ENCODE peak calls at places on chromosome 14, in four cellular contexts. O is tibial nerve, B is sciatic nerve, W is dermis microvascular lymphatic vessel endothelial cell. J is an unnamed sample.

GRCh38 chr14:61470261-61470953 is 149.0 kb downstream of the PRKCH start:
- DNase-seq in W (peak), O (no peak), B (no peak), J (no peak)

GRCh38 chr14:57189070-57189469 is 79.6 kb downstream of the EXOC5 start:
- DNase-seq in W (no peak), O (no peak), B (no peak), J (no peak)

GRCh38 chr14:52996493-52996892 is 45.6 kb upstream of the FERMT2 start:
- DNase-seq in B (no peak), W (no peak), O (no peak), J (no peak)

GRCh38 chr14:76109087-76109880 is 42.4 kb upstream of the GPATCH2L start:
- DNase-seq in O (peak), W (no peak), B (no peak), J (no peak)

GRCh38 chr14:69786628-69787027 is 10.4 kb downstream of the SLC10A1 start:
- DNase-seq in W (no peak), B (no peak), O (no peak), J (no peak)

GRCh38 chr14:46902837-46903236 is 251.3 kb upstream of the RPL10L start:
- DNase-seq in O (no peak), W (no peak), B (no peak), J (no peak)

GRCh38 chr14:102498005-102498677 is 11.4 kb downstream of the ANKRD9 start:
- DNase-seq in W (no peak), B (no peak), O (no peak), J (no peak)

GRCh38 chr14:22689186-22689585 is 45.0 kb upstream of the OR6J1 start:
- DNase-seq in W (peak), O (no peak), B (no peak), J (no peak)

GRCh38 chr14:105069887-105070759 is 4.9 kb upstream of the GPR132 start:
- DNase-seq in W (no peak), B (peak), O (no peak), J (no peak)

GRCh38 chr14:74902941-74903705 is 19.9 kb downstream of the RPS6KL1 start:
- DNase-seq in W (no peak), O (no peak), B (no peak), J (no peak)

GRCh38 chr14:99757331-99758070 is 35.7 kb upstream of the EML1 start:
- DNase-seq in W (peak), O (no peak), B (peak), J (no peak)

GRCh38 chr14:92703516-92703915 is 44.9 kb downstream of the LGMN start:
- DNase-seq in O (no peak), W (no peak), B (peak), J (no peak)

GRCh38 chr14:105142651-105143450 is 25.7 kb downstream of the JAG2 start:
- DNase-seq in W (no peak), O (peak), B (no peak), J (no peak)

GRCh38 chr14:101761032-101761880 is at the start of gene PPP2R5C:
- DNase-seq in O (peak), B (peak), W (peak), J (peak)

GRCh38 chr14:50725761-50726160 is 57.7 kb upstream of the SAV1 start:
- DNase-seq in W (no peak), O (no peak), B (no peak), J (no peak)

GRCh38 chr14:65847065-65847847 is 434.7 kb downstream of the FUT8 start:
- DNase-seq in W (no peak), B (no peak), O (no peak), J (no peak)

GRCh38 chr14:36524874-36525745 is 5.1 kb upstream of the NKX2-1 start:
- DNase-seq in B (no peak), O (no peak), W (peak), J (no peak)

GRCh38 chr14:70032447-70032846 is 153.2 kb downstream of the SMOC1 start:
- DNase-seq in W (no peak), B (no peak), O (no peak), J (no peak)

GRCh38 chr14:104343690-104344640 is 205.6 kb downstream of the KIF26A start:
- DNase-seq in W (no peak), O (no peak), B (no peak), J (no peak)

GRCh38 chr14:99511421-99512109 is 30.4 kb downstream of the CCNK start:
- DNase-seq in W (no peak), B (peak), O (peak), J (no peak)

GRCh38 chr14:59217011-59217410 is 28.5 kb downstream of the DAAM1 start:
- DNase-seq in W (no peak), B (no peak), O (no peak), J (no peak)

GRCh38 chr14:102215522-102216250 is 76.0 kb downstream of the WDR20 start:
- DNase-seq in O (no peak), W (no peak), B (no peak), J (no peak)